ENCODE peak calls at places on chromosomes 6 and 20, in five cellular contexts. L is CD8-positive, alpha-beta T cell; T is pancreas; S is heart right ventricle; A is heart left ventricle. B is an unnamed sample.

GRCh38 chr6:134132494-134133141 is 80.2 kb upstream of the SLC2A12 start:
- DNase-seq in L (no peak), T (no peak), S (no peak), A (no peak), B (no peak)

GRCh38 chr6:134451529-134451928 is 133.6 kb upstream of the SGK1 start:
- DNase-seq in L (no peak), T (no peak), S (no peak), A (no peak), B (no peak)

GRCh38 chr6:116648161-116648560 is 20.4 kb downstream of the ZUP1 start:
- DNase-seq in L (no peak), T (no peak), S (no peak), A (no peak), B (no peak)

GRCh38 chr6:163230901-163231300 is 183.6 kb upstream of the QKI start:
- DNase-seq in L (no peak), T (no peak), S (no peak), A (no peak), B (no peak)

GRCh38 chr6:4853782-4854511 is 77.7 kb downstream of the CDYL start:
- DNase-seq in L (no peak), T (no peak), S (no peak), A (no peak), B (no peak)

GRCh38 chr6:52538921-52539354 is 37.9 kb downstream of the TRAM2 start:
- DNase-seq in L (no peak), T (no peak), S (no peak), A (no peak), B (no peak)

GRCh38 chr6:24397631-24398030 is 5.1 kb upstream of the MRS2 start:
- DNase-seq in L (no peak), T (no peak), S (no peak), A (no peak), B (no peak)

GRCh38 chr6:44000164-44000842 is 126.9 kb downstream of the MRPL14 start:
- DNase-seq in L (no peak), T (no peak), S (no peak), A (no peak), B (no peak)

GRCh38 chr6:5764401-5764955 is 242.2 kb downstream of the NRN1 start:
- DNase-seq in L (no peak), T (no peak), S (no peak), A (peak; percentile 74), B (peak; percentile 93)

DNA sequence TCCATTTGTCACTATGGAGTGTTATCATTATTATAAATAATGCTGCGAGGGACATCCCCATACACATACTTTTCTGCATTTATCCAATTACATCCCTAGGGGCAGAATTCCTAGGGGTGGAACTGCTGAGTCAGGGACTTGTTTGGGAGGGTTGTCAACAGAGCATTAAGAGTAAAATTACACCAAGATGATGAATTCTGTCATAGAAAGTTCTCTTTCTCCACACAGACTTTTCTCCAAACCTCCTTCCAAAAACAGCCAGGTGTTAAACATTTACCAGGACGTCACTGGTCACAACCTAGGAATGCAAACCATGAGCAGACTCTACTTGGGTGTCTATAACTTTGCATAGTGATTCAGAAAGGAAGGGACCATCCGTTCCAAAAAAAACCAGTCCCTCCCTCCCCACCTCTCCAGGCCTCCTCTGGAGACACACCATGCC is 95.5 kb downstream of the PRND start:
- DNase-seq in L (no peak), T (no peak), S (no peak), A (no peak), B (no peak)
- H3K4me1 ChIP-seq in L (peaks cover 49% of the 10 kb centered on the region), T (peaks cover under 1% of the 10 kb centered on the region), S (peaks cover 9% of the 10 kb centered on the region), A (peaks cover 7% of the 10 kb centered on the region), B (peaks cover under 1% of the 10 kb centered on the region)

DNA sequence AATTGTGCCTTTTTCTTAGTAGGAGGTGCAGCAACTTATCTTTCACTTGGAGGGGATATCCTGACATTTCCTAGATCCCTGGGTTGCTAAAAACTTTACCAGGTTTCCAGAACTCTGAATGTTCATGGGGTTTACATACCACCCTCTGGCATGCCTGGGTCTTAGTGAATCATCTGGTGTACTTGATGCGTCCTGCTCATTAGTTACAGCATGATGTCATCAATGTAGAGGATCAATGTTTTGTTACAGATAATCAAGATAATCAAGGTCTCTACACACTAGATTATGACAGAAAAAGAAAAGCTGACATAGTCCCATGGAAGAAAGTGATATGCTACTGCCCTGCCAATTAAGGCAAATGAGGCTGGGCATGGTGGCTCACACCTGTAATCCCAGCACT is 27.0 kb downstream of the FITM2 start:
- DNase-seq in L (no peak), T (no peak), S (no peak), A (no peak), B (no peak)
- H3K4me1 ChIP-seq in L (peaks cover 3% of the 10 kb centered on the region), T (no peaks in the 10 kb centered on the region), S (peaks cover 9% of the 10 kb centered on the region), A (peaks cover 9% of the 10 kb centered on the region), B (no peaks in the 10 kb centered on the region)

DNA sequence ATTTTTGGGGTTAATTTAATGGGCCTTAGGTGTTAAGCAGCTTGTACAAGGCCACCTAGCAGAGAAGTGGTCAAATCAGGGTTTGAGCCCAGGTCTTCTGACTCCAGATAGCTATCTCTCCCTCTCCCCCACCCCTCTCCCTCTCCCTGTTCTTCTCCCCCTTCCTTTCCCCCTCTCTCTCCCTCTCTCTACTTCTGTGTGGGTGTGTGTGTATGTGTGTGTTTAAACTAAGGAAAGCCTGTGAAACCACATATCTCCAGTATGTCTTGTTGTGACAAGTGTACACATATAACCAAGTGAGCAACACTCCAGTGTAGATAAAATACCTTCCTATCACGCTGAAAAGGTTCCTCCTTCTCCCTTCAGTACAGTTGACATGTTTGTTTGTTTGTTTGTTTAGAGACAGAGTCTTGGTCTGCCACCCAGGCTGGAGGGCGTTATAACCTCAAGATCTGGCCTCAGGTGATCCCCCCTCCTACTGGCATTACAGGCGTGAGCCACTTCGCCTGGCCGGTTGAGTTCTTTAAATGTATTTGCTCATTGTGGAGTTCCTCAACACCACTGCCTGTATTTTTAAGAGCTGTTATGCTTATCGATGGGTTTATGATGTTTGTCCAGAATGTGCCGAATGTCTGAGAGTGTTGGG is 140.4 kb downstream of the JARID2 start:
- DNase-seq in L (no peak), T (no peak), S (no peak), A (no peak), B (no peak)
- H3K4me1 ChIP-seq in L (peaks cover 36% of the 10 kb centered on the region), T (peaks cover 3% of the 10 kb centered on the region), S (peaks cover 32% of the 10 kb centered on the region), A (peaks cover 24% of the 10 kb centered on the region), B (peaks cover 85% of the 10 kb centered on the region)

DNA sequence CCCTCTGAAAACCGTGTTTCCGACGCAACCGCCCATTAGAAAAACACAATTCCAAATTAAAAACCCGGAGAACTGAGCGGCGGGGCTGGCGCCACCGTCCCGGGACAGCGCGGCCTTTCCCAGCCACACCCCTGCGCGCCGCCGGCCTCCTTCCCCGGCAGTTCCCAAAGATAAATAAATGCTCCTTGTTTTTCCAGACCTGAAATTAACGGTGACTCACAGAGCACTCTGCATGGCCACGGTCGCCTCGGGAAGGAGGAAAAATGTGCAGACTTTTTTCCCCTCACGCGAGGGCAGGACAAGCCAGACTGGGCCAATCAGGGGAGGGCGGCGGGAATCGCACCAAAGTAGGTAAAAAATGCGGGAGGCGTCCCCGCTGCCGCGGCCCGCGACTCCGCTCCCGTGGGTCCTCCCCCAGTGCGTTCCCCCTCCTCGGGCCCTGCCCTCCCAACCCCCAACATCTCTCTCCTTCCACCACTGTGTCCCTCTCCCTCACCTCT is 853 bp upstream of the DSTN start:
- DNase-seq in L (no peak), T (peak; percentile 87), S (peak; percentile 80), A (peak; percentile 89), B (peak; percentile 81)
- H3K4me1 ChIP-seq in L (peaks cover 24% of the 10 kb centered on the region), T (peaks cover 19% of the 10 kb centered on the region), S (peaks cover 22% of the 10 kb centered on the region), A (no peaks in the 10 kb centered on the region), B (peaks cover 20% of the 10 kb centered on the region)

DNA sequence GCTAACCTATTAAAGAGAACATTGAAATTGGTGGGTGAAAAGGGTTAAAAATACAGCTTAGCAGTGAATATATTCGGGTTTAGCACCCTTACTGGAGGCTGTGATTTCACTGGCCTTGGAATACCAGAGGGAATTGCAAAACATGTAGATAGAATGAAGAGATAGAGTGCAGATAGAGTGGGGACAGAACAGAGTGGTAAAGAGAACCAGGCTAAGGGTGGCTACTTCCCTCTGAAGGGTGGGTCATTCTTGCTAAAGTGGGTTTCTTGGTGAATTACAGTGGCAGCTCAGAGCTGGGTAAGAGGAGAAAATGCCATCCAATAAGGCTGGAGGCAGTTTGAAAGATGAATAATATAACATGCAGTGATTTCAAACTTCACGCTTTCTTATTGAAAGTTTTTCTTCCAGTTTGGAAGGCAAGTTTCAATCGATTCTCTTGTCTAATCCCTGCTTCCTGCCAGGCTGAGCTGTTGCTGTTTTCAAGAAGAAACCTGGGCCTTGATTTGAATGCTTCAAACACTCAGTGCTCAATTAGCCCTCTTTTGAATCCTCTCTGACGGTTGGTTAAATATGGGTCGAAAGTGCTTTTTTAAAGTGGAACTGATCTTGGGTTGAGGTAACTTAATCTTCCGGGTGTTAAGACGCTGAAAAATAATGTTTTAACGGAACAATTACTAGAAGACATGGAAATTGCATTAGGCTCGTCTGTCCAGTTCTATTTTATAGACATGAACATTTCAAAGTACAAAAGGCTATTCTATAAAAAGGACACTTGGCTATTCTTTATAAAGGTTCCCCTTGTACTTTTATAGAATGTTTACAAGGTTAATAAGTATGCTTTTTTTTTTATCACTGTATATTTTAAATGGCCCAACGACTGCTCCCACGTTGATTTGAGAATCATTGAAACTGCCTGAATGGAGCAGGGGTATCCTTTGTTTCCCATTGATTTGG is 203.3 kb downstream of the BCAS1 start:
- DNase-seq in L (no peak), T (no peak), S (no peak), A (no peak), B (no peak)
- H3K4me1 ChIP-seq in L (peaks cover 68% of the 10 kb centered on the region), T (peaks cover 69% of the 10 kb centered on the region), S (peaks cover 17% of the 10 kb centered on the region), A (no peaks in the 10 kb centered on the region), B (peaks cover 5% of the 10 kb centered on the region)

B was measured in gastrocnemius medialis.